ENCODE peak calls at places on chromosomes 2 and 18, in nine cellular contexts. J is CD8-positive, alpha-beta memory T cell; V is psoas muscle; B is neuronal stem cell; O is A549; W is K562; Y is left lung; N is aorta; L is mesendoderm. K is an unnamed sample. For H3K4me1, the result is how much of the 10 kb centered on the place peaks cover.

GRCh38 chr2:184646177-184646576 is 47.8 kb downstream of the ZNF804A start:
- DNase-seq in N (no peak), W (no peak), B (no peak), L (no peak), V (no peak), J (no peak), O (no peak), Y (no peak), K (peak)

GRCh38 chr2:195270466-195270865 is 386.6 kb upstream of the SLC39A10 start:
- DNase-seq in Y (no peak), B (no peak), N (no peak), W (no peak), V (no peak), O (no peak), J (no peak), L (peak), K (no peak)

GRCh38 chr2:217316743-217317142 is 456.9 kb upstream of the TNP1 start:
- DNase-seq in L (no peak), Y (no peak), O (no peak), J (no peak), B (no peak), V (no peak), N (no peak), W (no peak), K (no peak)

GRCh38 chr18:62523255-62523588 is 397 bp downstream of the ZCCHC2 start:
- DNase-seq in L (no peak), Y (no peak), O (no peak), V (no peak), J (no peak), B (no peak), W (no peak), N (no peak), K (no peak)

GRCh38 chr2:58098254-58099096 is 51.9 kb downstream of the VRK2 start:
- DNase-seq in O (no peak), N (no peak), W (no peak), B (no peak), J (no peak), L (no peak), Y (no peak), V (no peak), K (no peak)

GRCh38 chr2:120958623-120959366 is 223.1 kb downstream of the GLI2 start:
- DNase-seq in O (no peak), J (no peak), Y (peak), V (no peak), B (peak), L (peak), W (peak), N (no peak), K (no peak)

GRCh38 chr2:51103205-51103604 is 71.3 kb upstream of the NRXN1 start:
- DNase-seq in V (no peak), N (no peak), W (no peak), L (peak), J (no peak), O (no peak), Y (peak), B (peak), K (no peak)

GRCh38 chr2:45890819-45891218 is 239.3 kb downstream of the PRKCE start:
- DNase-seq in V (no peak), W (no peak), L (no peak), O (no peak), J (no peak), B (no peak), Y (no peak), N (no peak), K (peak)

GRCh38 chr18:24553886-24554285 is 93.4 kb downstream of the HRH4 start:
- DNase-seq in B (no peak), N (no peak), J (no peak), W (no peak), V (no peak), L (no peak), O (no peak), Y (no peak), K (no peak)

GRCh38 chr18:25563816-25564370 is 211.9 kb upstream of the ZNF521 start:
- DNase-seq in J (no peak), N (no peak), L (no peak), V (no peak), B (no peak), W (no peak), Y (no peak), O (no peak), K (no peak)

GRCh38 chr2:176554107-176555048 is 285.1 kb downstream of the MTX2 start:
- DNase-seq in J (no peak), L (peak), B (peak), Y (no peak), W (peak), V (no peak), N (no peak), O (peak), K (peak)

GRCh38 chr2:241272722-241273551 is 42.5 kb downstream of the HDLBP start:
- DNase-seq in W (no peak), O (peak), V (peak), Y (peak), J (peak), B (peak), L (peak), N (peak), K (peak)

GRCh38 chr18:4352746-4353522 is 102.2 kb downstream of the DLGAP1 start:
- DNase-seq in B (peak), O (no peak), V (no peak), N (no peak), Y (no peak), L (peak), J (no peak), W (no peak), K (no peak)

GRCh38 chr2:67039701-67040100 is 357.4 kb upstream of the ETAA1 start:
- DNase-seq in W (no peak), L (no peak), J (no peak), V (no peak), Y (no peak), B (no peak), O (no peak), N (no peak), K (no peak)

GRCh38 chr2:1736997-1737480 is 7.3 kb downstream of the PXDN start:
- DNase-seq in O (no peak), Y (peak), N (peak), J (no peak), W (no peak), B (no peak), L (no peak), V (no peak), K (no peak)

GRCh38 chr18:49650426-49650891 is 88.6 kb downstream of the LIPG start:
- DNase-seq in V (no peak), L (no peak), J (no peak), W (no peak), N (no peak), O (no peak), Y (no peak), B (no peak), K (no peak)

GRCh38 chr18:66872277-66872676 is 268.4 kb upstream of the CDH19 start:
- DNase-seq in B (no peak), Y (no peak), O (peak), W (no peak), J (no peak), L (no peak), N (no peak), V (no peak), K (no peak)

GRCh38 chr2:124566518-124566970 is 541.5 kb downstream of the CNTNAP5 start:
- DNase-seq in V (no peak), N (no peak), W (no peak), O (no peak), B (no peak), Y (no peak), L (no peak), J (no peak), K (no peak)

GRCh38 chr2:109415460-109416004 is 198.2 kb downstream of the SEPTIN10 start:
- DNase-seq in W (no peak), J (no peak), O (no peak), B (no peak), L (peak), Y (no peak), N (no peak), V (no peak), K (no peak)

GRCh38 chr2:109311771-109312170 is 182.8 kb downstream of the SH3RF3 start:
- DNase-seq in L (no peak), N (no peak), Y (no peak), W (no peak), J (no peak), B (no peak), O (no peak), V (no peak), K (no peak)

GRCh38 chr18:32389868-32390267 is 80.8 kb downstream of the GAREM1 start:
- DNase-seq in W (no peak), N (no peak), O (no peak), J (no peak), Y (peak), L (no peak), B (no peak), V (no peak), K (peak)

GRCh38 chr2:29920130-29920577 is 1.2 kb downstream of the ALK start:
- DNase-seq in N (peak), Y (peak), O (peak), B (peak), L (peak), J (peak), W (peak), V (peak), K (no peak)

GRCh38 chr2:148720501-148720998 is 76.0 kb downstream of the EPC2 start:
- DNase-seq in W (no peak), Y (peak), V (no peak), L (no peak), O (no peak), N (peak), J (no peak), B (no peak), K (peak)

DNA sequence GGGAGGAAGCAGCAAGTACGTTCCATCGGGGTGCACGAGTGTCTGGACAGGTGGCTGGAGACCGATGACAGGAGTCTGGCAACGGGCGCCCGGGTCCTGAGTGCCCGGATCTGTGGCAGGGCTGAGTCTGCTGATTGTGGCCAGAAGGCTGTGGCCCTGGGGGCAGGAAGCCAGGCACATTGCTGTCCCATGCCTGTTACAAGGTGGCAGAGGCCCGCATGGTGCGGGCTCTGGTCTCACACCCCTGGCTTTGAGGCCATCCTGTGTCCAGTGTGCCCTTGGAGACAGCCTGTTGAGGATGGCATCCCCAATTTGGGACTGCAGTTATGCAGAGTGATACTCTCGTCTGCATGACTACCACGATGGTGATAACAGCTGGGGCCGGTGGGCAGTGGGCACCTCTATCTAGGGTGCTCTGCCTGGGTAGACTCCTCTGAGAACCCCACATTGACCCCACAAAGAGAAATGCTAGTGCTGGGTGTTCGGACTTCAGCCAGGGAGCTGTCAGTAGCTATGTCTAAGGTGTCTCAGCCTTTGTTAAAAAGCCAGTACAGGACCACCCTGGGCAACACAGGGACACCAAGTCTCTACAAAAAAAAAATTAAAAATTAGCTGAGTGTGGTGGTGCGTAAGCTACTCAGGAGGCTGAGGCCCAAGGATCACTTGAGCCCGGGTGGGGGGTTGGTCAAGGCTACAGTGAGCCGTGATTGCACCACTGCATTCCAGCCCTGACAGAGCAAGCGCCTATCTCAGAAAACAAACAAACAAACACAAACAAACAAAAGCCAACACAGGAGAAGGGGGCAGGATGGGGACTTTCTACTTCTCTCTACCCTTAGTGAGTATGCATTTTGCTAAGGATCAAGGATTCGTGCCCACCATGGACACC is 88.3 kb downstream of the RHOB start:
- DNase-seq in N (peak), V (peak), W (no peak), Y (no peak), B (no peak), J (no peak), L (peak), O (peak), K (no peak)
- H3K4me1 ChIP-seq in N (under half), V (half or more), W (under half), Y (under half), B (under half), J (under half), L (under half), O (under half), K (under half)

GRCh38 chr18:48355526-48356115 is 53.6 kb downstream of the ZBTB7C start:
- DNase-seq in J (no peak), B (no peak), V (no peak), L (no peak), O (no peak), Y (no peak), W (no peak), N (no peak), K (no peak)
- H3K4me3 ChIP-seq in J (no peak), B (no peak), V (no peak), L (no peak), O (no peak), Y (no peak), W (no peak), N (no peak), K (no peak)

DNA sequence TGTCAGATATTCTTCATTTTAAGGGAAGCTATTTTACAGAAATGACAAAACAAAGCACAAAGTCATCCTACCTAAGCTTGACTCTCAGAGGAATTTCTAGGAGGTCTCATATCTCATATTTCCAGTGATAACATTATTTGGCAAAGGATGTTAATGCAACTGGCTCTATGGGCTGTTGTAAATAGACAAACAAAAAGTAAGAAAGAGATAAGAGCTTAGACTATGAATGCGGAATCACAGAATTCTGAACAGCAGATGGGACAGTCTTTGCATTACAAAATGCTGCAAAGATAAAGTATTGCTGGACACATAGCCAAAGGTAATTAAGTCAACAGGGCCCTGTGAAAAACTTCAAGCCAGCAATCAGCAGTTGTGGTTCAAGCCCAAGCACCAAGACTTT is 23.9 kb downstream of the PIAS2 start:
- DNase-seq in W (peak), L (no peak), Y (no peak), B (no peak), V (no peak), O (no peak), J (no peak), N (no peak), K (no peak)
- H3K4me1 ChIP-seq in W (under half), L (under half), Y (under half), B (under half), V (under half), O (under half), J (under half), N (under half), K (under half)

GRCh38 chr2:25303517-25304338 is 38.0 kb downstream of the DNMT3A start:
- DNase-seq in N (no peak), L (peak), Y (no peak), B (no peak), V (no peak), J (no peak), O (no peak), W (no peak), K (no peak)

GRCh38 chr2:25300001-25300400 is 41.7 kb downstream of the DNMT3A start:
- DNase-seq in O (no peak), Y (peak), N (no peak), W (no peak), L (no peak), J (no peak), V (no peak), B (no peak), K (no peak)

GRCh38 chr2:25302758-25303436 is 38.8 kb downstream of the DNMT3A start:
- DNase-seq in L (no peak), B (no peak), V (no peak), J (no peak), N (no peak), Y (no peak), O (no peak), W (no peak), K (no peak)

GRCh38 chr2:25304339-25304728 is 37.4 kb downstream of the DNMT3A start:
- DNase-seq in V (no peak), J (no peak), B (no peak), Y (no peak), W (no peak), N (no peak), O (no peak), L (peak), K (no peak)

DNA sequence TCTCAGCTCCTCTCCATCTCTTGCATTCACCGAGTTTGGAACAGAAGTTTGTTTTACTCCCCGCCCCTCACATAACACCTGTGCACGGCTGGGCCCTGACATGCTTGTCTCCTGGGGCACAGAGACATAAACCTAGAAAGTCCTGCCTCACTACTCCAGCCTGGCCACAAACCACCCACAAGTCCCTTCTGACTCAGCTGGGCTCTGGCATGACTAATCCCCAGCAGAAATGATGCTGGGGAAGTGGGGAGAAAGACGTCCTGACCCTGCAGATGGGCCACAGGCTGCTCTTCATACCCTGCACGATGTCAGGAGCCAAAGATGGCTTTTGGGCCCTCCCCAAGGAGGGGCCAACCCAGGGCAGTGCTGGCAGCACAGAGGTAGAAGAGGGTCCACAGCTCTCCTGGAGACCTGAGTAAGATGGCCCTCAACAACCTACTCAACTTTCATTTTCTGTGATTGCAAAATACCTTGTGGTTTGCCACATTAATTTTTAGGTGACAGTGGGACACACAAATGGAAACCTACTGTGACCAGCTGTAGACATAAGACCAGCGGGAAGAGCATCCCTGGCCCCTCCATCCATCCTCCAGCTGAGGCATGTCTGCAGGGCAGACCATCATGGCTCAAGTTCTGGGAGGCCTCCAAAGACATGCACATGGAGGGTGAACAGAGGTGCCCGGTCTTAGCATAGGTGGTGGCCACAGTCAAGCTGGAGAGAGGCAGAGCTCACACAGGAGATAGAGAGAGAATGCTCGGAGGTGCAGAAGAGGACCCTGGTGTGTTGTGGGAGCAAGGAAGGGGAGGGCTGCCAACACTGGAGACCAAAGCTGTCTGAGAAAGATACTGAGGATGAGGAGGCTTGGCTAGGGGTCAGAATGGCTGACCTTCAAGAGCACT is 40.0 kb downstream of the DNMT3A start:
- DNase-seq in O (no peak), J (peak), V (no peak), W (no peak), N (no peak), Y (no peak), L (no peak), B (no peak), K (no peak)
- H3K4me3 ChIP-seq in O (no peak), J (no peak), V (no peak), W (no peak), N (no peak), Y (no peak), L (no peak), B (no peak), K (no peak)

GRCh38 chr18:28152354-28152753 is 24.6 kb downstream of the CDH2 start:
- DNase-seq in Y (no peak), O (no peak), W (no peak), L (peak), N (no peak), J (no peak), V (no peak), B (no peak), K (no peak)
- H3K4me1 ChIP-seq in Y (under half), O (under half), W (under half), L (under half), N (under half), J (under half), V (under half), B (under half), K (under half)

GRCh38 chr18:73777356-73778051 is 370.1 kb downstream of the FBXO15 start:
- DNase-seq in Y (no peak), V (no peak), O (no peak), L (no peak), N (no peak), B (no peak), J (no peak), W (no peak), K (no peak)

GRCh38 chr18:73778052-73778395 is 369.6 kb downstream of the FBXO15 start:
- DNase-seq in Y (no peak), V (no peak), L (no peak), W (no peak), B (no peak), J (no peak), N (no peak), O (no peak), K (no peak)

GRCh38 chr18:73780218-73780617 is 367.4 kb downstream of the FBXO15 start:
- DNase-seq in O (no peak), V (no peak), L (peak), B (no peak), W (no peak), J (no peak), N (no peak), Y (no peak), K (no peak)

GRCh38 chr18:73774836-73775509 is 372.7 kb downstream of the FBXO15 start:
- DNase-seq in O (peak), W (no peak), B (no peak), N (no peak), L (peak), V (no peak), Y (peak), J (no peak), K (no peak)
- H3K4me3 ChIP-seq in O (peak), W (no peak), B (no peak), N (no peak), L (no peak), V (no peak), Y (no peak), J (no peak), K (no peak)

GRCh38 chr2:223930002-223930976 is 14.8 kb downstream of the WDFY1 start:
- DNase-seq in J (no peak), V (peak), O (peak), L (no peak), Y (peak), N (no peak), W (peak), B (no peak), K (no peak)

GRCh38 chr2:223935459-223936125 is 9.5 kb downstream of the WDFY1 start:
- DNase-seq in J (no peak), L (no peak), W (no peak), N (no peak), O (no peak), B (no peak), Y (no peak), V (no peak), K (no peak)

GRCh38 chr2:223936862-223937326 is 8.2 kb downstream of the WDFY1 start:
- DNase-seq in L (no peak), O (no peak), Y (no peak), V (no peak), W (no peak), B (no peak), N (no peak), J (no peak), K (no peak)

GRCh38 chr2:223934870-223935269 is 10.3 kb downstream of the WDFY1 start:
- DNase-seq in Y (no peak), L (no peak), J (no peak), O (no peak), B (no peak), V (no peak), W (no peak), N (no peak), K (no peak)

DNA sequence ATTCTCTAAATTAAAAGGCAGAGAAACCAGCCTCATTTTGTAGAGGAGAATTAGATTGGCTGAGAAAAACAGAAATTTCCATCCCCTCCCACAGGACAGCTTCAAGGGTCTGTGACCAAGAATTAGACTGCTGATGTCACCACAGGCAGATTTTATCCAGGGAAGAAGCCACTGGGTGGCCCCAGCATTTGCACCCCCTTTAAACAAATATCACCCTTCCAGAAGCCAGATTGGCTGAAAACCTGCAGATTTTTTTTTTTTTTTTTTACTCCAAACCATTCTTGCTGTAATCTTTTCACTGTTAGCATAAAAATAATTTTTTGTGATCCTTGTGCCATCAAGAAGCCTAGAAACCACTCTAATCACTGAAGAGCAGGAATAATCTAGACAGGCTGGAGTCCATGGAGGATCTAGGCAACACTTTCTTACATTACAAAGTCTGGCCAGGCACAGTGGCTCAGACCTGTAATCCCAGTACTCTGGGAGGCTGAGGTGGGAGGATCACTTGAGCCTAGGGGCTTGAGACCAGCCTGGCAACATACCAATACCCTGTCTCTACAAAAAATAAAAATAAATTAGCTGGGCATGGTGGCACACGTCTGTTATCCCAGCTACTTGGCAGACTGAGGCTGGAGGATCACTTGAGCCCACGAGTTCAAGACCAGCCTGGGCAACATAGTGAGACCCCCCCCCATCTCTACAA is 11.9 kb downstream of the WDFY1 start:
- DNase-seq in L (no peak), J (no peak), V (no peak), N (no peak), Y (no peak), B (no peak), W (no peak), O (no peak), K (no peak)
- H3K4me1 ChIP-seq in L (under half), J (under half), V (half or more), N (under half), Y (half or more), B (under half), W (under half), O (half or more), K (under half)

K was measured in small intestine.